ENCODE peak calls at places on chromosomes 11 and 22, in seven cellular contexts. L is fibroblast of lung; O is retina; U is NCI-H187 treated with DMSO at 0.1 percent for 48 hours; D is omental fat pad; I is stimulated activated CD4-positive, alpha-beta T cell treated with anti-CD3 and anti-CD28 coated beads, TNF-alpha, amount 100 ng/mL, for 4 hours; N is GM23338. V is an unnamed sample.

GRCh38 chr11:62552931-62553838 is 6.6 kb upstream of the AHNAK start:
- DNase-seq in L (peak), O (peak), U (no peak), D (no peak), I (no peak), N (peak), V (peak)

GRCh38 chr22:24965822-24966626 is 13.5 kb downstream of the KIAA1671 start:
- DNase-seq in L (no peak), O (no peak), U (no peak), D (no peak), I (no peak), N (no peak), V (peak)

GRCh38 chr22:21641795-21642583 is at the start of gene SDF2L1:
- DNase-seq in L (peak), O (peak), U (peak), D (peak), I (peak), N (peak), V (peak)

GRCh38 chr11:61293869-61294716 is 1.0 kb downstream of the VWCE start:
- DNase-seq in L (peak), O (no peak), U (no peak), D (peak), I (peak), N (peak), V (peak)

GRCh38 chr11:12901272-12901671 is 107.8 kb upstream of the RASSF10 start:
- DNase-seq in L (no peak), O (no peak), U (no peak), D (no peak), I (no peak), N (no peak), V (no peak)

GRCh38 chr11:133896642-133897330 is 51.5 kb upstream of the SPATA19 start:
- DNase-seq in L (no peak), O (peak), U (no peak), D (no peak), I (no peak), N (no peak), V (no peak)

GRCh38 chr11:7281083-7281482 is 29.4 kb downstream of the SYT9 start:
- DNase-seq in L (peak), O (no peak), U (no peak), D (no peak), I (no peak), N (peak), V (no peak)

GRCh38 chr22:37109242-37109917 is at the start of gene TMPRSS6:
- DNase-seq in L (no peak), O (no peak), U (no peak), D (no peak), I (no peak), N (no peak), V (no peak)

GRCh38 chr22:46061431-46062231 is 84.7 kb upstream of the WNT7B start:
- DNase-seq in L (no peak), O (no peak), U (no peak), D (no peak), I (no peak), N (peak), V (peak)

GRCh38 chr22:40898850-40899357 is 37.0 kb upstream of the DNAJB7 start:
- DNase-seq in L (peak), O (peak), U (no peak), D (no peak), I (no peak), N (peak), V (no peak)

GRCh38 chr11:75654314-75654713 is 14.5 kb downstream of the MAP6 start:
- DNase-seq in L (peak), O (no peak), U (no peak), D (no peak), I (no peak), N (no peak), V (no peak)

GRCh38 chr11:65432133-65432650 is 9.6 kb downstream of the NEAT1 start:
- DNase-seq in L (no peak), O (no peak), U (no peak), D (no peak), I (no peak), N (no peak), V (no peak)

GRCh38 chr11:60931897-60932296 is 7.6 kb downstream of the TMEM132A start:
- DNase-seq in L (no peak), O (no peak), U (no peak), D (no peak), I (no peak), N (no peak), V (no peak)

GRCh38 chr11:122872046-122872445 is 10.5 kb upstream of the JHY start:
- DNase-seq in L (no peak), O (no peak), U (no peak), D (no peak), I (no peak), N (peak), V (no peak)

GRCh38 chr11:95459268-95460040 is 228.5 kb upstream of the SESN3 start:
- DNase-seq in L (peak), O (no peak), U (no peak), D (no peak), I (no peak), N (no peak), V (no peak)

GRCh38 chr11:35147273-35147672 is 8.3 kb downstream of the CD44 start:
- DNase-seq in L (no peak), O (no peak), U (no peak), D (no peak), I (no peak), N (no peak), V (no peak)

GRCh38 chr11:60942970-60943565 is 8.9 kb downstream of the SLC15A3 start:
- DNase-seq in L (peak), O (no peak), U (peak), D (no peak), I (no peak), N (no peak), V (no peak)

GRCh38 chr11:126890561-126890960 is 110.0 kb downstream of the KIRREL3 start:
- DNase-seq in L (no peak), O (peak), U (no peak), D (no peak), I (no peak), N (peak), V (no peak)

GRCh38 chr11:97895572-97895971 is 1125.2 kb upstream of the CNTN5 start:
- DNase-seq in L (no peak), O (no peak), U (no peak), D (no peak), I (no peak), N (no peak), V (no peak)

GRCh38 chr22:49629024-49629570 is 198.6 kb downstream of the BRD1 start:
- DNase-seq in L (no peak), O (no peak), U (no peak), D (no peak), I (no peak), N (no peak), V (no peak)

GRCh38 chr11:15198284-15198683 is 83.6 kb downstream of the INSC start:
- DNase-seq in L (no peak), O (no peak), U (no peak), D (no peak), I (no peak), N (no peak), V (no peak)

GRCh38 chr11:93895106-93895862 is 44.9 kb upstream of the VSTM5 start:
- DNase-seq in L (peak), O (peak), U (no peak), D (no peak), I (no peak), N (peak), V (no peak)

GRCh38 chr22:43186272-43187170 is at the start of gene TTLL12:
- DNase-seq in L (peak), O (peak), U (no peak), D (no peak), I (peak), N (peak), V (no peak)

GRCh38 chr11:110356769-110357671 is 60.6 kb upstream of the RDX start:
- DNase-seq in L (peak), O (no peak), U (no peak), D (no peak), I (no peak), N (no peak), V (no peak)

GRCh38 chr11:34192481-34193401 is 87.3 kb downstream of the NAT10 start:
- DNase-seq in L (peak), O (no peak), U (no peak), D (peak), I (no peak), N (no peak), V (no peak)

GRCh38 chr11:45662665-45663485 is 2.5 kb downstream of the CHST1 start:
- DNase-seq in L (peak), O (peak), U (no peak), D (no peak), I (no peak), N (peak), V (no peak)

GRCh38 chr22:37571258-37571991 is 8.5 kb downstream of the LGALS2 start:
- DNase-seq in L (peak), O (no peak), U (no peak), D (no peak), I (no peak), N (peak), V (no peak)

GRCh38 chr11:77127969-77128691 is at the start of gene MYO7A:
- DNase-seq in L (no peak), O (peak), U (no peak), D (no peak), I (no peak), N (peak), V (no peak)

GRCh38 chr11:95884364-95884763 is 39.5 kb downstream of the MTMR2 start:
- DNase-seq in L (peak), O (no peak), U (no peak), D (no peak), I (no peak), N (no peak), V (no peak)

GRCh38 chr11:33892906-33893594 is 1.2 kb upstream of the LMO2 start:
- DNase-seq in L (peak), O (no peak), U (no peak), D (no peak), I (no peak), N (no peak), V (no peak)

GRCh38 chr11:61888043-61888442 is 3.3 kb downstream of the FADS3 start:
- DNase-seq in L (peak), O (no peak), U (no peak), D (no peak), I (no peak), N (no peak), V (peak)

GRCh38 chr11:89436071-89436470 is 55.1 kb downstream of the NOX4 start:
- DNase-seq in L (peak), O (no peak), U (no peak), D (no peak), I (no peak), N (no peak), V (no peak)

GRCh38 chr11:122604626-122605025 is 50.9 kb upstream of the UBASH3B start:
- DNase-seq in L (no peak), O (no peak), U (no peak), D (no peak), I (no peak), N (no peak), V (no peak)

V was measured in breast epithelium.